ENCODE peak calls at places on chromosomes 11 and 22, in five cellular contexts. H, T, W, M and J are unnamed samples.

GRCh38 chr11:11577932-11578331 is 43.9 kb downstream of the GALNT18 start:
- DNase-seq in H (no peak), M (no peak), T (no peak), W (no peak), J (no peak)

GRCh38 chr11:42249956-42250355 is 790.5 kb upstream of the LRRC4C start:
- DNase-seq in W (no peak), M (no peak), H (no peak), T (peak; percentile 48), J (no peak)

GRCh38 chr22:24137595-24137994 is 43.7 kb upstream of the SUSD2 start:
- DNase-seq in T (peak; percentile 75), H (no peak), W (no peak), M (peak; percentile 39), J (no peak)

GRCh38 chr11:88507771-88508557 is 170.4 kb upstream of the CTSC start:
- DNase-seq in M (no peak), T (no peak), H (no peak), W (no peak), J (no peak)

GRCh38 chr22:48249721-48250268 is 1487.3 kb downstream of the TBC1D22A start:
- DNase-seq in H (no peak), T (no peak), W (no peak), M (no peak), J (no peak)

GRCh38 chr11:34599406-34599901 is 21.4 kb upstream of the EHF start:
- DNase-seq in M (peak; percentile 8), H (no peak), W (peak; percentile 98), T (peak; percentile 91), J (peak; percentile 71)

GRCh38 chr11:27350503-27350902 is 12.5 kb downstream of the CCDC34 start:
- DNase-seq in H (no peak), W (no peak), M (no peak), T (peak; percentile 13), J (no peak)

GRCh38 chr11:12111482-12112149 is 1.2 kb downstream of the MICAL2 start:
- DNase-seq in T (peak; percentile 52), W (peak; percentile 51), H (no peak), M (no peak), J (no peak)

GRCh38 chr22:38272373-38273134 is at the start of gene TMEM184B:
- DNase-seq in H (peak; percentile 64), W (peak; percentile 50), T (peak; percentile 64), M (peak; percentile 89), J (peak; percentile 78)

GRCh38 chr11:2530131-2530854 is 85.5 kb downstream of the KCNQ1 start:
- DNase-seq in T (no peak), M (no peak), H (no peak), W (no peak), J (no peak)